ENCODE peak calls at places on chromosomes 3 and 15, in seven cellular contexts. F is AG08395, Z is AG20443, E is fibroblast of mammary gland, H is fibroblast of lung, W is fibroblast of the aortic adventitia, M is foreskin fibroblast. K is an unnamed sample.

GRCh38 chr15:78405336-78405924 is 32.6 kb upstream of the IREB2 start:
- DNase-seq in F (no peak), M (no peak), W (no peak), H (no peak), E (no peak), Z (no peak), K (no peak)

GRCh38 chr15:77836901-77837648 is 204.4 kb upstream of the LINGO1 start:
- DNase-seq in M (no peak), Z (no peak), F (no peak), H (no peak), W (no peak), E (no peak), K (no peak)

GRCh38 chr15:67080118-67080899 is 14.9 kb downstream of the SMAD3 start:
- DNase-seq in M (peak; percentile 79), E (peak; percentile 86), F (peak; percentile 88), H (peak; percentile 96), Z (peak; percentile 88), W (peak; percentile 96), K (no peak)

GRCh38 chr3:63845215-63845614 is 18.4 kb downstream of the THOC7 start:
- DNase-seq in W (no peak), M (no peak), H (no peak), Z (no peak), E (no peak), F (no peak), K (no peak)

GRCh38 chr3:25468866-25469319 is 40.8 kb downstream of the RARB start:
- DNase-seq in F (peak; percentile 60), Z (peak; percentile 72), E (peak; percentile 75), W (peak; percentile 73), H (peak; percentile 72), M (peak; percentile 48), K (no peak)

GRCh38 chr15:23497710-23498111 is 50.7 kb upstream of the GOLGA6L2 start:
- DNase-seq in W (no peak), H (no peak), M (no peak), F (peak; percentile 3), E (no peak), Z (no peak), K (peak; percentile 19)

GRCh38 chr3:11117591-11117990 is 36.7 kb upstream of the HRH1 start:
- DNase-seq in F (no peak), W (no peak), Z (no peak), H (no peak), E (no peak), M (no peak), K (no peak)

GRCh38 chr15:89964555-89964954 is 36.6 kb upstream of the ZNF710 start:
- DNase-seq in H (no peak), E (no peak), F (no peak), M (no peak), Z (no peak), W (no peak), K (no peak)

GRCh38 chr15:77983091-77983707 is 94.3 kb downstream of the TBC1D2B start:
- DNase-seq in Z (no peak), E (no peak), H (no peak), W (no peak), F (no peak), M (no peak), K (no peak)

GRCh38 chr15:41904487-41905359 is 10.9 kb upstream of the SPTBN5 start:
- DNase-seq in H (no peak), F (peak; percentile 85), E (peak; percentile 65), M (peak; percentile 45), W (peak; percentile 66), Z (peak; percentile 81), K (peak; percentile 78)

GRCh38 chr3:9102240-9102841 is 139.1 kb upstream of the RAD18 start:
- DNase-seq in W (no peak), H (no peak), E (no peak), F (no peak), M (no peak), Z (no peak), K (no peak)

GRCh38 chr3:142319094-142319493 is 93.7 kb upstream of the GK5 start:
- DNase-seq in M (peak; percentile 33), W (peak; percentile 64), E (peak; percentile 52), H (peak; percentile 80), Z (peak; percentile 20), F (peak; percentile 33), K (peak; percentile 17)

GRCh38 chr3:42529463-42529862 is 27.0 kb downstream of the VIPR1 start:
- DNase-seq in M (no peak), Z (no peak), E (no peak), W (no peak), H (no peak), F (no peak), K (no peak)

GRCh38 chr3:22729212-22729611 is 473.9 kb upstream of the UBE2E2 start:
- DNase-seq in E (peak; percentile 50), F (no peak), W (no peak), Z (no peak), H (peak; percentile 33), M (no peak), K (no peak)

GRCh38 chr15:40493089-40493840 is 22.5 kb downstream of the CHST14 start:
- DNase-seq in M (no peak), W (no peak), F (no peak), H (peak; percentile 59), E (peak; percentile 34), Z (no peak), K (no peak)